ENCODE peak calls at places on chromosomes 16 and 17, in five cellular contexts. A is mesothelial cell of epicardium; O is transverse colon; F is activated T-helper 1 cell treated with anti-CD3 and anti-CD28 coated beads, Interleukin-2, amount 50 U/mL, for 16 hours; U is kidney glomerular epithelial cell. C is an unnamed sample.

GRCh38 chr17:67055041-67055443 is 10.7 kb downstream of the CACNG1 start:
- DNase-seq in A (no peak), O (no peak), F (no peak), U (no peak), C (no peak)

GRCh38 chr17:73465130-73465529 is 153.3 kb upstream of the CDC42EP4 start:
- DNase-seq in A (no peak), O (no peak), F (no peak), U (no peak), C (no peak)

GRCh38 chr17:67675481-67675880 is 42.3 kb upstream of the NOL11 start:
- DNase-seq in A (no peak), O (no peak), F (no peak), U (no peak), C (no peak)

GRCh38 chr17:31073411-31073810 is 21.4 kb upstream of the NF1 start:
- DNase-seq in A (no peak), O (peak), F (no peak), U (no peak), C (no peak)

GRCh38 chr17:76246080-76247066 is 6.1 kb upstream of the RNF157 start:
- DNase-seq in A (no peak), O (peak), F (no peak), U (no peak), C (no peak)

GRCh38 chr17:35243459-35244204 is 760 bp downstream of the SLFN5 start:
- DNase-seq in A (no peak), O (peak), F (peak), U (peak), C (peak)

GRCh38 chr17:81285179-81285878 is 9.8 kb downstream of the SLC38A10 start:
- DNase-seq in A (no peak), O (peak), F (peak), U (no peak), C (no peak)

GRCh38 chr17:55783684-55784245 is 32.9 kb downstream of the PCTP start:
- DNase-seq in A (no peak), O (peak), F (no peak), U (no peak), C (no peak)

GRCh38 chr17:62963296-62963695 is 2.7 kb upstream of the TANC2 start:
- DNase-seq in A (no peak), O (no peak), F (no peak), U (peak), C (no peak)

GRCh38 chr16:84181144-84181915 is 5.5 kb downstream of the TAF1C start:
- DNase-seq in A (no peak), O (no peak), F (no peak), U (no peak), C (no peak)

GRCh38 chr17:4182043-4182442 is 39.0 kb downstream of the CYB5D2 start:
- DNase-seq in A (no peak), O (no peak), F (no peak), U (no peak), C (no peak)

GRCh38 chr17:68255731-68256538 is 8.1 kb downstream of the AMZ2 start:
- DNase-seq in A (no peak), O (no peak), F (no peak), U (no peak), C (no peak)

GRCh38 chr17:35730400-35731005 is 936 bp upstream of the RASL10B start:
- DNase-seq in A (no peak), O (no peak), F (no peak), U (no peak), C (no peak)

GRCh38 chr16:4615389-4616046 is 830 bp upstream of the UBALD1 start:
- DNase-seq in A (no peak), O (peak), F (no peak), U (no peak), C (no peak)

GRCh38 chr16:83552193-83552592 is 255.6 kb upstream of the HSBP1 start:
- DNase-seq in A (no peak), O (no peak), F (no peak), U (peak), C (no peak)

GRCh38 chr17:3675886-3676285 is 7.3 kb downstream of the EMC6 start:
- DNase-seq in A (no peak), O (no peak), F (no peak), U (no peak), C (no peak)

GRCh38 chr17:38424297-38424972 is 3.8 kb upstream of the ARHGAP23 start:
- DNase-seq in A (no peak), O (no peak), F (no peak), U (no peak), C (no peak)

GRCh38 chr16:46947900-46948547 is 25.4 kb downstream of the DNAJA2 start:
- DNase-seq in A (no peak), O (no peak), F (no peak), U (peak), C (no peak)

GRCh38 chr16:8594149-8594666 is 3.9 kb upstream of the TMEM114 start:
- DNase-seq in A (no peak), O (no peak), F (no peak), U (no peak), C (no peak)

GRCh38 chr16:3096362-3096761 is 2.7 kb downstream of the ZSCAN10 start:
- DNase-seq in A (no peak), O (no peak), F (no peak), U (no peak), C (no peak)

GRCh38 chr17:65548570-65548969 is 12.9 kb downstream of the AXIN2 start:
- DNase-seq in A (no peak), O (no peak), F (no peak), U (no peak), C (no peak)

GRCh38 chr17:65064452-65065019 is 8.0 kb upstream of the GNA13 start:
- DNase-seq in A (no peak), O (no peak), F (no peak), U (peak), C (no peak)

GRCh38 chr17:77617516-77617915 is 341.0 kb upstream of the TNRC6C start:
- DNase-seq in A (no peak), O (no peak), F (no peak), U (no peak), C (no peak)